ENCODE peak calls at places on chromosomes 2 and 18, in six cellular contexts. Y is H7, O is stomach, B is SW 1271, K is body of pancreas, Z is chondrocyte. R is an unnamed sample.

GRCh38 chr2:89763254-89763580 is 1071.7 kb downstream of the RPIA start:
- DNase-seq in B (no peak), Y (peak), O (peak), K (peak), Z (peak), R (no peak)

GRCh38 chr2:156445311-156446218 is 9.4 kb downstream of the GPD2 start:
- DNase-seq in B (no peak), O (no peak), Z (no peak), K (no peak), Y (no peak), R (no peak)

GRCh38 chr2:220528180-220528579 is 900.8 kb downstream of the SLC4A3 start:
- DNase-seq in B (no peak), K (no peak), O (no peak), Z (no peak), Y (no peak), R (no peak)

GRCh38 chr2:26591619-26592505 is 49.3 kb downstream of the CIB4 start:
- DNase-seq in O (no peak), Z (peak), K (no peak), B (no peak), Y (no peak), R (no peak)

GRCh38 chr2:156673271-156673615 is 237.1 kb downstream of the GPD2 start:
- DNase-seq in Y (no peak), B (no peak), Z (no peak), K (no peak), O (no peak), R (no peak)

GRCh38 chr2:112811841-112812306 is 24.7 kb downstream of the IL1B start:
- DNase-seq in K (no peak), B (peak), Z (no peak), O (no peak), Y (no peak), R (no peak)

GRCh38 chr2:150090031-150090430 is 397.4 kb downstream of the RND3 start:
- DNase-seq in Y (no peak), Z (no peak), O (no peak), B (no peak), K (no peak), R (no peak)

GRCh38 chr2:207885010-207885409 is 115.3 kb upstream of the FZD5 start:
- DNase-seq in B (no peak), K (no peak), O (no peak), Z (no peak), Y (no peak), R (no peak)

GRCh38 chr2:153287109-153287801 is 191.3 kb downstream of the RPRM start:
- DNase-seq in B (no peak), Z (no peak), O (no peak), Y (peak), K (no peak), R (no peak)

GRCh38 chr2:607709-608108 is 69.5 kb downstream of the TMEM18 start:
- DNase-seq in B (no peak), Y (no peak), K (no peak), O (no peak), Z (no peak), R (no peak)

GRCh38 chr18:76514573-76514972 is 19.5 kb upstream of the ZNF516 start:
- DNase-seq in Z (no peak), O (no peak), Y (no peak), B (no peak), K (no peak), R (no peak)

GRCh38 chr2:5236308-5236707 is 455.9 kb upstream of the SOX11 start:
- DNase-seq in Z (no peak), B (no peak), Y (peak), K (no peak), O (no peak), R (no peak)

GRCh38 chr18:28439870-28440269 is 262.9 kb upstream of the CDH2 start:
- DNase-seq in Y (no peak), Z (no peak), O (no peak), B (no peak), K (no peak), R (no peak)

GRCh38 chr2:182952741-182953450 is 85.4 kb downstream of the NCKAP1 start:
- DNase-seq in O (no peak), Y (no peak), B (no peak), Z (no peak), K (no peak), R (no peak)

GRCh38 chr2:127256866-127257265 is 36.8 kb upstream of the CYP27C1 start:
- DNase-seq in B (no peak), O (no peak), K (no peak), Y (no peak), Z (no peak), R (no peak)

GRCh38 chr2:200795044-200795443 is 16.7 kb upstream of the BZW1 start:
- DNase-seq in Y (peak), K (no peak), O (no peak), Z (no peak), B (no peak), R (no peak)

GRCh38 chr18:55934801-55935200 is 346.8 kb upstream of the TCF4 start:
- DNase-seq in K (no peak), Z (no peak), B (no peak), Y (no peak), O (no peak), R (no peak)

GRCh38 chr2:239055756-239056493 is 208.0 kb downstream of the TWIST2 start:
- DNase-seq in K (no peak), O (no peak), Y (no peak), B (no peak), Z (peak), R (no peak)

GRCh38 chr2:148594216-148594615 is 50.3 kb upstream of the EPC2 start:
- DNase-seq in O (no peak), Y (no peak), Z (no peak), K (no peak), B (no peak), R (no peak)

GRCh38 chr2:236548179-236548918 is 21.3 kb upstream of the ACKR3 start:
- DNase-seq in O (no peak), K (no peak), Z (no peak), Y (no peak), B (no peak), R (no peak)

GRCh38 chr18:8874872-8875271 is 169.5 kb downstream of the MTCL1 start:
- DNase-seq in Z (no peak), Y (no peak), K (no peak), O (no peak), B (no peak), R (no peak)

GRCh38 chr2:9203876-9204275 is 2.7 kb upstream of the ASAP2 start:
- DNase-seq in K (no peak), O (no peak), B (no peak), Z (no peak), Y (no peak), R (no peak)

GRCh38 chr2:38037757-38038615 is 38.0 kb downstream of the CYP1B1 start:
- DNase-seq in Y (peak), O (no peak), K (no peak), B (no peak), Z (no peak), R (no peak)

GRCh38 chr18:31049189-31049588 is 6.6 kb upstream of the DSC3 start:
- DNase-seq in B (no peak), O (no peak), Y (no peak), Z (no peak), K (no peak), R (no peak)

GRCh38 chr2:102355526-102356380 is at the start of gene IL18R1:
- DNase-seq in Z (no peak), B (peak), K (peak), Y (peak), O (peak), R (peak)

GRCh38 chr2:15980605-15981098 is 40.3 kb downstream of the MYCN start:
- DNase-seq in B (no peak), O (no peak), K (no peak), Y (peak), Z (no peak), R (no peak)

GRCh38 chr2:149038442-149039212 is at the start of gene LYPD6B:
- DNase-seq in Y (peak), B (no peak), Z (no peak), K (peak), O (peak), R (no peak)

GRCh38 chr2:67075056-67075455 is 322.1 kb upstream of the ETAA1 start:
- DNase-seq in O (no peak), Z (no peak), B (no peak), K (no peak), Y (no peak), R (no peak)

GRCh38 chr2:39512434-39512935 is 75.4 kb upstream of the MAP4K3 start:
- DNase-seq in Z (no peak), B (no peak), O (no peak), K (peak), Y (no peak), R (peak)

GRCh38 chr2:102848366-102848839 is 86.6 kb downstream of the TMEM182 start:
- DNase-seq in Y (peak), Z (no peak), K (peak), B (no peak), O (peak), R (peak)

GRCh38 chr2:119008108-119008507 is 66.1 kb downstream of the MARCO start:
- DNase-seq in O (no peak), Z (no peak), K (no peak), Y (peak), B (no peak), R (peak)

GRCh38 chr2:199850250-199850717 is 708 bp downstream of the FTCDNL1 start:
- DNase-seq in K (no peak), O (no peak), Y (no peak), Z (no peak), B (no peak), R (no peak)

GRCh38 chr2:63446658-63447057 is 141.6 kb downstream of the WDPCP start:
- DNase-seq in K (no peak), Z (no peak), B (no peak), O (no peak), Y (no peak), R (no peak)

GRCh38 chr18:78898066-78898465 is 81.6 kb upstream of the SALL3 start:
- DNase-seq in O (no peak), K (no peak), B (no peak), Z (no peak), Y (peak), R (peak)

GRCh38 chr18:57294547-57294946 is 57.8 kb upstream of the ST8SIA3 start:
- DNase-seq in O (no peak), Z (no peak), K (no peak), B (no peak), Y (peak), R (no peak)

GRCh38 chr2:134460583-134460998 is 206.7 kb downstream of the MGAT5 start:
- DNase-seq in B (no peak), O (peak), Z (no peak), Y (peak), K (peak), R (peak)

GRCh38 chr2:4219571-4219970 is 516.2 kb downstream of the DCDC2C start:
- DNase-seq in O (no peak), K (no peak), Y (no peak), B (no peak), Z (no peak), R (no peak)

R was measured in lung.